ENCODE peak calls at places on chromosome 16, in seven cellular contexts. J, G, B, Z, A, N and W are unnamed samples.

GRCh38 chr16:9061358-9061813 is 30.1 kb upstream of the HAPSTR1 start:
- DNase-seq in B (peak; percentile 30), Z (no peak), N (no peak), J (no peak), G (no peak), A (no peak), W (no peak)

GRCh38 chr16:72255785-72256184 is 83.8 kb upstream of the PMFBP1 start:
- DNase-seq in N (no peak), J (no peak), Z (no peak), B (no peak), A (no peak), G (no peak), W (no peak)

GRCh38 chr16:75660321-75660720 is 12.7 kb downstream of the TERF2IP start:
- DNase-seq in G (no peak), N (no peak), A (no peak), J (no peak), B (no peak), Z (no peak), W (no peak)

GRCh38 chr16:12815361-12815760 is 11.7 kb upstream of the CPPED1 start:
- DNase-seq in Z (no peak), A (no peak), N (no peak), G (no peak), B (no peak), J (no peak), W (no peak)

GRCh38 chr16:87702325-87702811 is 63.4 kb downstream of the KLHDC4 start:
- DNase-seq in G (no peak), J (no peak), B (peak; percentile 82), Z (peak; percentile 33), A (no peak), N (no peak), W (no peak)

GRCh38 chr16:30924086-30924714 is 828 bp downstream of the FBXL19 start:
- DNase-seq in J (no peak), G (peak; percentile 62), B (peak; percentile 67), A (no peak), N (no peak), Z (no peak), W (peak; percentile 90)

GRCh38 chr16:18942069-18942468 is 15.9 kb upstream of the SMG1 start:
- DNase-seq in B (no peak), A (no peak), Z (no peak), G (no peak), J (no peak), N (no peak), W (no peak)

GRCh38 chr16:12199524-12199923 is 223.0 kb downstream of the SNX29 start:
- DNase-seq in J (no peak), N (no peak), Z (no peak), B (no peak), A (no peak), G (no peak), W (no peak)

GRCh38 chr16:48049832-48050231 is 106.0 kb downstream of the ABCC12 start:
- DNase-seq in G (no peak), Z (no peak), B (no peak), A (no peak), J (no peak), N (no peak), W (no peak)

GRCh38 chr16:75733305-75734141 is 7.2 kb upstream of the CPHXL start:
- DNase-seq in J (no peak), N (peak; percentile 21), B (no peak), G (peak; percentile 30), A (no peak), Z (no peak), W (no peak)

GRCh38 chr16:68843482-68844210 is at the start of gene TANGO6:
- DNase-seq in J (peak; percentile 85), G (peak; percentile 87), A (peak; percentile 91), B (peak; percentile 89), N (peak; percentile 75), Z (peak; percentile 41), W (peak; percentile 85)

GRCh38 chr16:75251280-75252048 is at the start of gene BCAR1:
- DNase-seq in G (peak; percentile 85), B (peak; percentile 97), Z (no peak), N (peak; percentile 63), J (peak; percentile 85), A (peak; percentile 94), W (peak; percentile 97)

GRCh38 chr16:84086996-84087395 is 29.7 kb downstream of the MBTPS1 start:
- DNase-seq in A (no peak), G (no peak), B (no peak), Z (no peak), J (no peak), N (no peak), W (no peak)

GRCh38 chr16:66150691-66151090 is 215.8 kb upstream of the CDH5 start:
- DNase-seq in N (no peak), B (no peak), J (no peak), G (no peak), Z (no peak), A (no peak), W (peak; percentile 42)

GRCh38 chr16:30722443-30722842 is 23.5 kb downstream of the SRCAP start:
- DNase-seq in B (peak; percentile 27), A (peak; percentile 59), N (no peak), Z (no peak), J (no peak), G (no peak), W (no peak)

GRCh38 chr16:17476414-17477259 is 5.9 kb upstream of the XYLT1 start:
- DNase-seq in N (peak; percentile 68), A (no peak), B (peak; percentile 79), J (peak; percentile 53), Z (no peak), G (peak; percentile 40), W (no peak)

GRCh38 chr16:23280483-23280967 is 21.6 kb upstream of the SCNN1B start:
- DNase-seq in G (no peak), Z (no peak), J (no peak), B (no peak), A (no peak), N (no peak), W (no peak)

GRCh38 chr16:74627506-74628220 is 20.7 kb upstream of the GLG1 start:
- DNase-seq in A (no peak), B (no peak), J (no peak), Z (no peak), G (peak; percentile 34), N (peak; percentile 16), W (no peak)

GRCh38 chr16:49464877-49465504 is 91.4 kb downstream of the C16orf78 start:
- DNase-seq in J (no peak), N (no peak), A (peak; percentile 34), G (peak; percentile 22), B (peak; percentile 59), Z (no peak), W (peak; percentile 81)
- TF ChIP-seq CTCF in J (no peak), N (no peak), A (no peak), G (peak; percentile 51), B (peak; percentile 40), Z (peak; percentile 33), W (no peak)

GRCh38 chr16:70696368-70696767 is 10.5 kb upstream of the MTSS2 start:
- DNase-seq in G (no peak), N (no peak), B (no peak), A (no peak), J (no peak), Z (no peak), W (no peak)

GRCh38 chr16:70694088-70694487 is 8.2 kb upstream of the MTSS2 start:
- DNase-seq in G (no peak), B (no peak), N (no peak), A (no peak), J (peak; percentile 85), Z (no peak), W (no peak)

GRCh38 chr16:70695351-70696070 is 9.7 kb upstream of the MTSS2 start:
- DNase-seq in G (no peak), B (peak; percentile 67), J (peak; percentile 48), A (no peak), Z (no peak), N (no peak), W (peak; percentile 85)

GRCh38 chr16:70693231-70693671 is 7.4 kb upstream of the MTSS2 start:
- DNase-seq in J (no peak), B (no peak), G (no peak), N (no peak), A (peak; percentile 93), Z (no peak), W (no peak)

DNA sequence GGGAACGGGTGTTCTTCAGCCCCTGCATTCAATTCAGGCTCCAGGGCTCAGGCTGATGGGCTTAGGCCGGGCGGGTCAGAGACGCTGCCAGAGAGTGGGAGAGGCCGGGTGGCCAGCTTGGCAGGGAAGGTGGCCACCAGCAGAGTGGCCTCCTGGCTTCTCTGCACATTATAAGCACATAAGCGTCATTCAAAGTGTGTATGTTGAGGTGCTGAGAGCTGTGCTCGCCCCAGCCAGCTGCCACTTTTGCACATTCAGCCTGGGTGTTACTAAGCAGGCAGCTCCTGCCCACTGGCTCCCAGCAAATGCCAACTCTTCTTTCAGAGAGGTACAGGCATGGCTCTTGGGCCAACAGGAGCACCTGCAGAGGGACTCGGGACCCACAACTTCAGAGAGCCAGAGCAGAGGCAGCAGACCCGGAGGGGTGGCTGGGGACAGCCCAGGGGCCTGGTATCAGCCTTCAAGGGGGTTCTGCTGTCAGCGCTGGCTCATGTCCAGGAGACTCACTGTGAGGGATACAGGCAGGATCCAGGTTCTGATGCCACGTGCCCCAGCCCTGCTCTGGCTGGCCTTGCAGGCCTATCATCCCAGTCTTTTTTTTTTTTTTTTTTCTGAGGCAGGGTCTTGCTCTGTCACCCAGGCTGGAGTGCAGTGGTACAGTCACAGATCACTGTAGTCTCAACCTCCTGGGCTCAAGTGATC is 8.8 kb upstream of the MTSS2 start:
- DNase-seq in G (no peak), N (no peak), J (no peak), A (no peak), Z (no peak), B (peak; percentile 74), W (no peak)
- H3K4me1 ChIP-seq in G (peaks cover 51% of the 10 kb centered on the region), N (peaks cover 69% of the 10 kb centered on the region), J (peaks cover 83% of the 10 kb centered on the region), A (peaks cover 99% of the 10 kb centered on the region), Z (no peaks in the 10 kb centered on the region), B (peaks cover 85% of the 10 kb centered on the region), W (peaks cover 79% of the 10 kb centered on the region)

DNA sequence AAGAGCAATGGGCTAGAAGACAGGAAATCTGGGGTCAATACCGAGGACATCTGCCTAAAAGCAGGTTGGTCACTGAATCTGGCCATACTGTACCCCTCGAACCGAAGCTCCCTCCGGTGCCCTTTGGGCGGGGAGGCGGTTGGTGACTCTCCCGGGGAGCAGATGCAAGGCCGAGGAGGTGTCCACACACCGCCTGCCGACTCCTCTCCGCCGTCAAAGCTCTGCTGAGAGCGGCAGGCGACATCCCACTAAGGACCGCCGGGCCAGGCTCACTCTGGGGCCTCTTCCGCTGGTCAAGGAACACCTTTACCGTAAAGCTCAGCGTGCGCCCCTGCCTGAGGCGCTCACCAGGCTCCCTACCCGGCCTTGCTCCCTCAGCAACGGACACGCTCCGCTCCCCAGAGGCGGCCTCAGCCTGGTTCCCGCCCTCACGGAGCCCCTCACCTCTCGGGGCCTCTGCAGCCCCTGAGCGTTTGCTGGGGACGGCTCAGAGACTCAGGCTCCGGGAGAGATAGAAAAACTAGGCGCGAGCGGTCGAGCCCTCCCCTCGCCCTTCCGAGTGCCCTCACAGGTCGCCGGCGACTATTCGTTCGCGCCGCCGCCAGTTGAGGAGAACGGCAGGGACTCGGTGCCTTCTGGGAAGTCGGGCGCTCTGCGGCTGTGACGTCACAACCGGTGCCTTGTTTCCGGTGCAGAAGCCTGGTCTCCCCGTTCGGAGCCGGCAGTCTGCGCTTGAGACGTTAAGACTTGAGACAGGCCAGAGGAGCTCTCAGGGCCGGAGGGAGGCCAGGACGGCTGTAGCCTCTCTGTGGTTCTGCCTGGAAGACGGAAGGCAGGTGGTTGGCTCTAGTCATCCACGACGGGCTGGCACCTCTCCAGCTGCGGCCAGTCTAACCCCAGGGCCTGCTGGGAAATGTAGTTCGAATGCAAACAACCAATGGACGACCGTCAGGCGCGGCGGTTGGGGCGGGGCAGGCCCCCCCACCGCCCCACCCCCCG is at the start of gene ZNF200:
- DNase-seq in G (peak; percentile 97), A (peak; percentile 99), N (peak; percentile 92), B (peak; percentile 95), Z (peak; percentile 78), J (peak; percentile 97), W (peak; percentile 98)
- TF ChIP-seq EP300 in G (no peak), A (no peak), N (peak; percentile 86), B (no peak), Z (peak; percentile 15), J (no peak), W (no peak)

GRCh38 chr16:88770459-88771293 is 14.3 kb downstream of the PIEZO1 start:
- DNase-seq in N (no peak), A (peak; percentile 94), J (peak; percentile 45), Z (no peak), B (peak; percentile 78), G (no peak), W (peak; percentile 89)
- TF ChIP-seq CTCF in N (no peak), A (no peak), J (no peak), Z (no peak), B (no peak), G (no peak), W (no peak)